ENCODE peak calls at places on chromosomes 11 and 22, in eight cellular contexts. Q is lower lobe of right lung; H is GM23338; U is pancreas; K is H9; A is fibroblast of lung; L is spleen; T is naive thymus-derived CD4-positive, alpha-beta T cell. N is an unnamed sample.
A peak's percentile ranks its signal among the peaks of the same experiment; 100 is the strongest.

GRCh38 chr11:65150513-65151271 is 16.4 kb upstream of the SYVN1 start:
- DNase-seq in H (no peak), K (peak; percentile 45), Q (peak; percentile 92), L (peak; percentile 82), U (peak; percentile 95), T (no peak), A (peak; percentile 64), N (no peak)

GRCh38 chr11:108732395-108732794 is 67.5 kb downstream of the DDX10 start:
- DNase-seq in K (no peak), H (peak; percentile 8), U (peak; percentile 20), T (no peak), A (no peak), Q (no peak), L (no peak), N (no peak)

GRCh38 chr11:69839516-69839915 is 20.3 kb upstream of the FGF3 start:
- DNase-seq in K (no peak), Q (peak; percentile 33), T (no peak), A (no peak), H (no peak), U (no peak), L (peak; percentile 44), N (no peak)

GRCh38 chr11:120510406-120511115 is 987 bp upstream of the GRIK4 start:
- DNase-seq in K (no peak), Q (peak; percentile 7), H (no peak), U (no peak), T (no peak), A (no peak), L (peak; percentile 43), N (no peak)

GRCh38 chr22:22943521-22944267 is 56.1 kb downstream of the IGLL5 start:
- DNase-seq in H (peak; percentile 39), U (no peak), L (no peak), Q (no peak), A (no peak), K (peak; percentile 33), T (no peak), N (no peak)

GRCh38 chr11:6414874-6415328 is 4.0 kb downstream of the APBB1 start:
- DNase-seq in K (no peak), L (no peak), Q (no peak), H (no peak), T (no peak), U (no peak), A (no peak), N (no peak)

GRCh38 chr11:4979021-4979420 is 15.6 kb upstream of the OR51L1 start:
- DNase-seq in T (no peak), H (no peak), Q (no peak), K (no peak), A (no peak), U (no peak), L (no peak), N (no peak)

GRCh38 chr11:73257342-73258103 is 14.6 kb upstream of the P2RY6 start:
- DNase-seq in T (no peak), K (peak; percentile 33), L (no peak), Q (peak; percentile 68), U (no peak), A (peak; percentile 81), H (peak; percentile 33), N (no peak)

GRCh38 chr11:95485115-95485900 is 254.3 kb upstream of the SESN3 start:
- DNase-seq in U (no peak), H (no peak), Q (no peak), T (no peak), L (no peak), K (no peak), A (no peak), N (no peak)

GRCh38 chr11:26219506-26220117 is 112.3 kb upstream of the ANO3 start:
- DNase-seq in H (no peak), K (no peak), L (no peak), T (no peak), Q (no peak), A (peak; percentile 33), U (no peak), N (no peak)

GRCh38 chr11:119295178-119295577 is 21.8 kb downstream of the MCAM start:
- DNase-seq in A (peak; percentile 15), Q (no peak), T (no peak), U (no peak), L (no peak), H (no peak), K (no peak), N (no peak)

GRCh38 chr22:35913925-35914324 is 114.7 kb downstream of the RBFOX2 start:
- DNase-seq in Q (no peak), H (no peak), U (no peak), A (no peak), T (no peak), L (no peak), K (no peak), N (no peak)

GRCh38 chr11:30504468-30504867 is 81.7 kb downstream of the MPPED2 start:
- DNase-seq in K (no peak), A (no peak), Q (no peak), U (no peak), L (no peak), T (no peak), H (no peak), N (no peak)

GRCh38 chr22:20536590-20537324 is 29.3 kb downstream of the MED15 start:
- DNase-seq in T (no peak), Q (peak; percentile 33), K (no peak), U (no peak), A (no peak), H (no peak), L (peak; percentile 69), N (no peak)

GRCh38 chr11:45816614-45817013 is 11.7 kb downstream of the SLC35C1 start:
- DNase-seq in A (no peak), U (no peak), Q (no peak), H (peak; percentile 82), T (no peak), L (peak; percentile 63), K (peak; percentile 79), N (no peak)

GRCh38 chr11:106470230-106470629 is 392.8 kb downstream of the AASDHPPT start:
- DNase-seq in H (no peak), T (no peak), A (no peak), L (no peak), U (no peak), Q (no peak), K (no peak), N (no peak)

GRCh38 chr11:119192111-119192510 is 6.8 kb downstream of the NHERF4 start:
- DNase-seq in H (no peak), A (no peak), K (no peak), U (no peak), T (no peak), L (peak; percentile 43), Q (peak; percentile 32), N (no peak)

GRCh38 chr11:120257346-120257745 is 17.4 kb downstream of the POU2F3 start:
- DNase-seq in A (no peak), L (peak; percentile 56), H (no peak), U (no peak), K (no peak), T (no peak), Q (no peak), N (no peak)

GRCh38 chr22:22010358-22010757 is 27.8 kb upstream of the TOP3B start:
- DNase-seq in L (no peak), A (no peak), Q (no peak), H (no peak), K (no peak), U (no peak), T (no peak), N (no peak)

GRCh38 chr11:110373061-110373702 is 56.6 kb upstream of the FDX1 start:
- DNase-seq in K (no peak), L (no peak), U (no peak), A (peak; percentile 50), T (no peak), Q (no peak), H (no peak), N (no peak)
- H3K27ac ChIP-seq in K (no peak overlapping the region), L (peak overlapping the region; percentile 43), U (no peak overlapping the region), A (no peak overlapping the region), T (no peak overlapping the region), Q (peak overlapping the region; percentile 63), H (no peak overlapping the region), N (no peak overlapping the region)

DNA sequence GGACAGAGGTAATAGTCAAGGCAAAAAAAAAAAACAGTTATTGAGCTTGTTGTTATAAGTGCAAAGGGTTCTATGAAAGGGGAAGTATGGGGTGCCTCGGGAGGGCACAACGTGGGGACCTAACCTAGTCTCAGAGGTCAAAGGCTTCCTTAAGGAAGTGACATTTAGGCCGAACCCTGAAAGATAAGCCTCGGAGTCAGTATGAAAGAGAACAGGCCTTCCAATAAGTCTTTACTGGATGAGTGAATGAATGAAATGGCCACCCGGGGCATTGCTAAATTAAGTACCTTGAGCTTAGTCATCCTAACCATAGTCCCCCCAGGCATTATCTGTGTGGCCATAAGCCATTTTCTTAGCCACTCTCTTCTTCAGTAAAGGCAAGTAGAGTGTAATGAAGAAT is 19.7 kb downstream of the FLI1 start:
- DNase-seq in U (no peak), H (no peak), T (no peak), Q (no peak), K (no peak), A (no peak), L (no peak), N (no peak)
- H3K27ac ChIP-seq in U (no peak overlapping the region), H (no peak overlapping the region), T (peak overlapping the region; percentile 48), Q (peak overlapping the region; percentile 13), K (no peak overlapping the region), A (no peak overlapping the region), L (peak overlapping the region; percentile 100), N (no peak overlapping the region)

GRCh38 chr11:31824791-31825452 is 13.8 kb upstream of the PAX6 start:
- DNase-seq in H (peak; percentile 63), Q (no peak), T (no peak), A (no peak), K (no peak), U (no peak), L (no peak), N (no peak)

GRCh38 chr11:31821779-31822574 is 10.9 kb upstream of the PAX6 start:
- DNase-seq in H (peak; percentile 36), U (no peak), L (no peak), A (no peak), T (no peak), Q (no peak), K (no peak), N (no peak)

GRCh38 chr11:31822604-31823371 is 11.7 kb upstream of the PAX6 start:
- DNase-seq in H (peak; percentile 40), T (no peak), Q (no peak), A (no peak), L (no peak), U (no peak), K (peak; percentile 50), N (no peak)

GRCh38 chr11:31825453-31826391 is 14.6 kb upstream of the PAX6 start:
- DNase-seq in L (no peak), H (peak; percentile 60), U (no peak), Q (no peak), K (peak; percentile 55), A (no peak), T (no peak), N (no peak)

GRCh38 chr11:31823372-31824371 is 12.6 kb upstream of the PAX6 start:
- DNase-seq in Q (no peak), H (peak; percentile 86), T (no peak), U (no peak), K (peak; percentile 68), L (no peak), A (no peak), N (no peak)
- H3K27ac ChIP-seq in Q (no peak overlapping the region), H (peak overlapping the region; percentile 1), T (no peak overlapping the region), U (no peak overlapping the region), K (no peak overlapping the region), L (no peak overlapping the region), A (no peak overlapping the region), N (no peak overlapping the region)

DNA sequence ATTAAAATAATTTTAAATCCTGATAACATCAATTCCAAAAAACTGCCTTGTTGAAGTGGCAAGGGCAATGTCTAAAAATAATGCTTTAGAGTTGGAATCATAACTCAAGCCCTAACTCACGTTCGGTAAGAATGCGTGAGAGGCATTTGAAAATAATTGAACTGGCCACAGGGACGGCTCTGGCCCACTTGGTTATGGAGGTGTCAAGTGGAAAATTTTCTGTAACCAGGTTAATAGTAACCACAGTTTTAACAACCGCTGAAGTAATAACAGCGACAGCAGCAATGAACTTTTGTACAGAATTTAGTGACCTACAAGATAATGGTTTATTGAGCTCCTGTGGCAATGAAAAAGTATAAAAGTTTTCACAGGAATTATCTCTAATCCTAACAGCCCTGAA is 79.4 kb downstream of the ETS1 start:
- DNase-seq in L (no peak), H (no peak), U (no peak), Q (no peak), T (peak; percentile 7), A (no peak), K (no peak), N (no peak)
- H3K27ac ChIP-seq in L (peak overlapping the region; percentile 95), H (no peak overlapping the region), U (peak overlapping the region; percentile 73), Q (peak overlapping the region; percentile 83), T (peak overlapping the region; percentile 97), A (peak overlapping the region; percentile 92), K (no peak overlapping the region), N (peak overlapping the region; percentile 48)